ENCODE peak calls at places on chromosomes 3 and 15, in six cellular contexts. Y is breast epithelium, M is MM.1S, F is small intestine, R is kidney, U is Panc1. N is an unnamed sample. For H3K9me3, the result is how much of the 10 kb centered on the place peaks cover.

GRCh38 chr15:100279849-100280248 is 61.9 kb downstream of the ADAMTS17 start:
- DNase-seq in U (no peak), F (no peak), Y (no peak), R (no peak), M (no peak), N (no peak)

GRCh38 chr3:110562621-110563020 is 509.0 kb upstream of the NECTIN3 start:
- DNase-seq in R (no peak), U (no peak), M (no peak), F (no peak), Y (no peak), N (no peak)

GRCh38 chr15:84657748-84658079 is 285 bp downstream of the NMB start:
- DNase-seq in R (no peak), F (no peak), Y (no peak), U (no peak), M (no peak), N (no peak)

GRCh38 chr3:49006591-49007067 is 562 bp upstream of the WDR6 start:
- DNase-seq in M (no peak), F (peak), R (peak), Y (no peak), U (no peak), N (peak)

GRCh38 chr3:57918123-57918837 is 89.9 kb upstream of the FLNB start:
- DNase-seq in R (no peak), F (no peak), U (no peak), Y (no peak), M (no peak), N (no peak)

GRCh38 chr3:11654166-11654565 is 10.5 kb upstream of the VGLL4 start:
- DNase-seq in F (no peak), Y (no peak), R (no peak), U (no peak), M (no peak), N (no peak)

GRCh38 chr3:169846458-169847193 is 23.1 kb downstream of the LRRC31 start:
- DNase-seq in U (no peak), R (no peak), F (no peak), Y (no peak), M (no peak), N (no peak)

GRCh38 chr15:92629975-92630626 is 25.5 kb downstream of the FAM174B start:
- DNase-seq in M (no peak), F (no peak), Y (no peak), U (no peak), R (no peak), N (no peak)

GRCh38 chr3:9870978-9871377 is 9.1 kb downstream of the CIDEC start:
- DNase-seq in Y (no peak), M (no peak), F (no peak), U (no peak), R (no peak), N (no peak)

GRCh38 chr15:32979710-32980109 is 214.8 kb downstream of the FMN1 start:
- DNase-seq in U (no peak), R (no peak), M (no peak), Y (no peak), F (no peak), N (no peak)

GRCh38 chr3:4474683-4475490 is 7.8 kb upstream of the SUMF1 start:
- DNase-seq in Y (no peak), R (no peak), F (no peak), U (no peak), M (no peak), N (no peak)

DNA sequence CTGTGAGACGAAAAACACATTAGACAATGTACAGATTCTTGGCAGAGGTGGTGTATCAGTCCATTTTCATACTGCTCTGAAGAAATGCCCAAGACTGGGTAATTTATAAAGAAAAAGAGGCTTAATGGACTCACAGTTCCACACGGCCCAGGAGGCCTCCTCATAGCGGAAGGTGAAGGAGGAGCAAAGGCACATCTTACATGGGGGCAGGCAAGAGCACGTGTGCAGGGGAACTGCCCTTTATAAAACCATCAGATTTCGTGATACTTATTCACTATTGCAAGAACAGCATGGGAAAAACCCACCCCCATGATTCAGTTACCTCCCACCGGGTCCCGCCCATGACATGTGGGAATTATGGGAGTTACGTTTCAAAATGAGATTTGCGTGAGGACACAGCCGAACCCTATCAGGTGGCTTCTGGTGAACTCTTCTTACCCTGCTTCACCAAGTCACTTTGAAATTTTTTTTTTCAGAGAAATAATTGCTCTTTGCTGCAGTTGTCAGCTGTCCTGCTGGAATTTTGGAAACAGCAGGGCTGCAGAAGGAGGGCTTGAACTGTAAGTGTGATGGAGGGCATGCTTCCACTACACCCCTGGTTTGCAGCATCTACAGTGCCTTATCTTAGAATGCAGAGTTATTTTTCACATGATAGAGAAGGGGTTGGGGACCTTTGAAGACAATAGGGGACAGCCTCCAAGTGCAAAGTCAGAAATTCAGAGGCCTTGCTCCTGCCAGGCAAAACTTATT is 2.9 kb upstream of the IGF2BP2 start:
- DNase-seq in M (no peak), U (no peak), Y (no peak), F (no peak), R (no peak), N (no peak)
- H3K9me3 ChIP-seq in M (under half), U (under half), Y (under half), F (under half), R (under half), N (under half)

GRCh38 chr3:129046037-129046731 is 14.4 kb upstream of the GP9 start:
- DNase-seq in M (no peak), Y (no peak), R (no peak), U (no peak), F (no peak), N (no peak)

GRCh38 chr3:129050556-129051295 is 9.9 kb upstream of the GP9 start:
- DNase-seq in Y (no peak), R (no peak), M (no peak), F (no peak), U (no peak), N (peak)

GRCh38 chr3:129045675-129046036 is 14.9 kb upstream of the GP9 start:
- DNase-seq in U (no peak), R (no peak), F (no peak), Y (no peak), M (peak), N (peak)

GRCh38 chr3:129047553-129047839 is 13.1 kb upstream of the GP9 start:
- DNase-seq in U (no peak), Y (no peak), M (no peak), R (no peak), F (no peak), N (no peak)

DNA sequence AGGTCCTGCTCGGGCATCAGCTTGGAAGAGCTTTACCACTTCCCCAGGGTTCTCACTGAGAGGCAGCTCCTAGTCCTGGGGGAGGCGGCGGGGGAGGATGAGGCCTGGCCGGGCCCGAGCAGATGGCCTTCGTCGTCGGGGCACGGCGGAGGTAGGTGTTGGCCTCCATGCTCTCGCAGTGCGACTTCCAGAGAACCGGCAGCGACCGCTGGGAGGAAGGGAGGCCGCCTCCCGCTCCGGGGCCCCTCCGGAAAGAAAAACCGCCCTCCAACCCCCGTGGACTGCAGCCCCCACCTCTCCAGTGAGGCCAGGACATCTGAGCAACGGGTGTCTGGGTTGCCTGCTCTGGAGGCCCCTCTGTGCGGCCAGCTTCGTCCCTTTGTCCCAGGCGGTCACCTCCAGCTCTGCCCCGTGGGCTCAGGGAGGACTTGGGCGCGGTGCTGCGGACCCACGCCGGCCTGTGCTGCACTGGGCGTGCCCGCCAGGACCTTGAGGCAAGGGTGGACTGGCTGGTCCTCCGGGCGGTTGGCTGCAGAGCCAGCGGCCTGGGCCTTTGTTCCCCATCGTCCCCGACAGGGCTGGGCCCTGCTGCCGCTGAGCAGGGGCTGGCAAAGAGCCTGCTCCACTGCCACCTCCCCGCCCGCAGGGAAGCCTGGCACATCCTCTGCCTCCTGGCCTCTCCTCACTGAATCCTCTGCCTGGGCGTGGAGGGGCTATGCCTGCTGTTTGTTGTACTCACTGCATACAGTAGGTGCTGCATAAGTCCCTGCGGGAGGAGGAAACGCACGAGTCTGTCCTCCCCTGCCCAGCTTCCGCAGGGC is 13.6 kb upstream of the GP9 start:
- DNase-seq in F (no peak), M (no peak), Y (no peak), U (no peak), R (no peak), N (no peak)
- H3K9me3 ChIP-seq in F (under half), M (under half), Y (under half), U (under half), R (under half), N (under half)

GRCh38 chr15:25094519-25094918 is 139.7 kb downstream of the SNRPN start:
- DNase-seq in F (no peak), U (no peak), Y (no peak), R (no peak), M (no peak), N (no peak)

GRCh38 chr15:25094066-25094465 is 139.3 kb downstream of the SNRPN start:
- DNase-seq in Y (no peak), M (no peak), U (no peak), R (no peak), F (no peak), N (no peak)

GRCh38 chr15:25091421-25092158 is 136.8 kb downstream of the SNRPN start:
- DNase-seq in R (no peak), F (no peak), M (no peak), U (no peak), Y (no peak), N (no peak)

GRCh38 chr15:25093455-25094029 is 138.8 kb downstream of the SNRPN start:
- DNase-seq in F (no peak), M (no peak), Y (no peak), R (no peak), U (no peak), N (no peak)

DNA sequence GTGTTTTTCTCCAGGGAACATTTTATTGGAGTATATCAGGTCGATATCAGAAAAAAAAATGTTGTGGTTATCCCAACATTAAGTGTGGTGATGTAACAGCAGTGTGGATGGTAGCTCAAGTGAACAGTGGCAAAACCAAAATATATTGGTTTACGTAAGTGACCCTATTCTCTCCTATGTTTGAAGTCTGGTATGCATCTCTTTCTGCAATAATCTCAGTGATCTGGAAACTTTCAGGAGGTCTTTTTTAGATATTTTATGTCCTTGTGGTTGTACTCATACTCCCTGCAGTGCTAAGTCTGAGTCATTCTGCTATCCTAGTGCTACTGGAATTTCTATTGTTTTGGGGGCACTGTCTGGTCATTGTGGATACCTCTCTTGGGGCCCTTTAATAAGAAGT is 137.9 kb downstream of the SNRPN start:
- DNase-seq in U (no peak), M (no peak), R (no peak), F (no peak), Y (no peak), N (no peak)
- H3K9me3 ChIP-seq in U (under half), M (under half), R (under half), F (under half), Y (half or more), N (under half)

GRCh38 chr3:98545940-98546339 is 14.2 kb downstream of the GPR15 start:
- DNase-seq in U (no peak), M (peak), Y (no peak), F (no peak), R (no peak), N (no peak)

GRCh38 chr3:98541695-98542094 is 9.9 kb downstream of the GPR15 start:
- DNase-seq in U (no peak), R (no peak), F (no peak), M (no peak), Y (no peak), N (no peak)

GRCh38 chr3:98540346-98540745 is 8.6 kb downstream of the GPR15 start:
- DNase-seq in U (no peak), F (peak), R (no peak), Y (no peak), M (peak), N (no peak)

GRCh38 chr3:98548544-98548943 is 16.8 kb downstream of the GPR15 start:
- DNase-seq in R (no peak), Y (no peak), U (no peak), M (no peak), F (no peak), N (no peak)

DNA sequence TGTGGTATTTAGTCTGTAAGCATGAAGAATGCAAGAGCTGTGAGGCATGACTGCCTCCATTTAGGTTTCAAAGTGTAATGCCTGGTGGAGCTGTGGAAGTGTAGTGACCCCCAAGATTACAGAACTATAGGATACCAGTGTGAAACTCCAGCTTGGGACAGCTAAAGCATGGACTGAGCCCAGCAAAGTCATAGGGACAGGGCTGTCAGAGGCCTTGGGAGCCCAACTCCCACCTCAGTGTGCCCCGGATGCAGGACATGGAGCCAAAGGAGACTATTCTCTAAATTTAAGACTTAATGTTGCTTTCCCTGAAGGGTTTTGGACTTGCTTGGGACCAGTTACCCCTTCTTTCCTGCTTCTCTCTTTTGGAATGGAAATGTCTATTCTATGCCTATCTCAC is 10.8 kb downstream of the GPR15 start:
- DNase-seq in U (no peak), R (no peak), M (no peak), Y (no peak), F (no peak), N (no peak)
- H3K9me3 ChIP-seq in U (under half), R (under half), M (under half), Y (under half), F (under half), N (under half)

GRCh38 chr15:25053000-25053815 is 98.4 kb downstream of the SNRPN start:
- DNase-seq in M (no peak), F (no peak), Y (peak), U (no peak), R (no peak), N (no peak)
- H3K9me3 ChIP-seq in M (under half), F (under half), Y (half or more), U (half or more), R (half or more), N (half or more)